ENCODE peak calls at places on chromosomes 6 and 20, in nine cellular contexts. U is thoracic aorta, V is HAP-1, Q is stomach, D is GM06990, H is transverse colon, C is SJSA1, E is AG10803, F is aorta. N is an unnamed sample.
A peak's percentile ranks its signal among the peaks of the same experiment; 100 is the strongest.

GRCh38 chr6:118986312-118986711 is 51.4 kb upstream of the MCM9 start:
- DNase-seq in E (no peak), H (no peak), C (no peak), V (no peak), F (no peak), Q (no peak), U (no peak), D (no peak), N (no peak)

GRCh38 chr6:144585217-144585814 is 300.2 kb downstream of the UTRN start:
- DNase-seq in H (no peak), E (peak; percentile 49), V (peak; percentile 81), Q (no peak), U (no peak), D (peak; percentile 8), F (no peak), C (no peak), N (no peak)

GRCh38 chr6:143707702-143708101 is 29.9 kb downstream of the PHACTR2 start:
- DNase-seq in V (no peak), C (no peak), D (no peak), F (no peak), Q (no peak), H (no peak), E (no peak), U (no peak), N (no peak)

GRCh38 chr6:6006428-6007310 is at the start of gene NRN1:
- DNase-seq in H (no peak), E (peak; percentile 77), V (peak; percentile 45), Q (no peak), F (no peak), C (no peak), D (no peak), U (no peak), N (no peak)

GRCh38 chr20:40688129-40689099 is 622 bp downstream of the MAFB start:
- DNase-seq in Q (no peak), V (no peak), C (no peak), U (no peak), F (peak; percentile 82), H (no peak), D (peak; percentile 32), E (no peak), N (peak; percentile 79)

GRCh38 chr6:136468711-136469110 is 81.5 kb downstream of the MAP7 start:
- DNase-seq in C (no peak), U (no peak), F (no peak), H (no peak), Q (no peak), D (no peak), E (no peak), V (no peak), N (no peak)

GRCh38 chr20:15582146-15582776 is 991.0 kb downstream of the KIF16B start:
- DNase-seq in F (no peak), H (no peak), D (no peak), C (no peak), E (no peak), V (no peak), Q (no peak), U (no peak), N (no peak)

GRCh38 chr20:63736893-63737689 is 627 bp downstream of the LIME1 start:
- DNase-seq in Q (no peak), E (no peak), V (no peak), C (no peak), D (peak; percentile 80), H (peak; percentile 54), F (peak; percentile 77), U (no peak), N (peak; percentile 89)

GRCh38 chr6:129515004-129515403 is 195.0 kb downstream of the ARHGAP18 start:
- DNase-seq in F (no peak), D (no peak), U (no peak), V (no peak), H (no peak), Q (no peak), E (no peak), C (no peak), N (no peak)

GRCh38 chr20:9999660-10000059 is 35.1 kb upstream of the ANKEF1 start:
- DNase-seq in U (no peak), F (no peak), H (no peak), V (no peak), E (peak; percentile 35), C (no peak), D (no peak), Q (no peak), N (no peak)

GRCh38 chr6:159152014-159152413 is 17.2 kb upstream of the FNDC1 start:
- DNase-seq in Q (no peak), C (no peak), E (peak; percentile 59), D (no peak), H (no peak), V (no peak), F (no peak), U (no peak), N (no peak)

GRCh38 chr20:57481281-57481711 is 43.6 kb downstream of the CTCFL start:
- DNase-seq in C (no peak), H (no peak), Q (no peak), D (peak; percentile 66), V (no peak), E (no peak), U (no peak), F (no peak), N (peak; percentile 75)
- H3K4me3 ChIP-seq in C (no peak overlapping the region), H (no peak overlapping the region), Q (no peak overlapping the region), D (peak overlapping the region; percentile 16), V (no peak overlapping the region), E (no peak overlapping the region), U (peak overlapping the region; percentile 40), F (no peak overlapping the region), N (no peak overlapping the region)

GRCh38 chr6:40442591-40442990 is 144.6 kb downstream of the LRFN2 start:
- DNase-seq in U (no peak), F (no peak), V (no peak), Q (no peak), D (no peak), H (no peak), E (no peak), C (no peak), N (no peak)
- H3K4me3 ChIP-seq in U (no peak overlapping the region), F (no peak overlapping the region), V (no peak overlapping the region), Q (no peak overlapping the region), D (no peak overlapping the region), H (no peak overlapping the region), E (no peak overlapping the region), C (no peak overlapping the region), N (no peak overlapping the region)

GRCh38 chr6:32413427-32414047 is 6.6 kb upstream of the BTNL2 start:
- DNase-seq in Q (peak; percentile 80), C (peak; percentile 69), U (peak; percentile 23), H (peak; percentile 84), V (peak; percentile 79), D (peak; percentile 66), E (peak; percentile 74), F (peak; percentile 93), N (no peak)

GRCh38 chr6:32411943-32412342 is 5.0 kb upstream of the BTNL2 start:
- DNase-seq in D (no peak), U (no peak), C (no peak), Q (no peak), F (no peak), H (no peak), V (no peak), E (no peak), N (no peak)

GRCh38 chr6:32415521-32416019 is 8.6 kb upstream of the BTNL2 start:
- DNase-seq in C (peak; percentile 76), V (peak; percentile 65), E (peak; percentile 59), D (no peak), U (peak; percentile 32), F (peak; percentile 89), H (peak; percentile 81), Q (peak; percentile 80), N (no peak)

GRCh38 chr6:32410906-32411305 is 3.9 kb upstream of the BTNL2 start:
- DNase-seq in H (no peak), U (no peak), D (no peak), E (no peak), Q (no peak), V (no peak), C (no peak), F (no peak), N (no peak)

DNA sequence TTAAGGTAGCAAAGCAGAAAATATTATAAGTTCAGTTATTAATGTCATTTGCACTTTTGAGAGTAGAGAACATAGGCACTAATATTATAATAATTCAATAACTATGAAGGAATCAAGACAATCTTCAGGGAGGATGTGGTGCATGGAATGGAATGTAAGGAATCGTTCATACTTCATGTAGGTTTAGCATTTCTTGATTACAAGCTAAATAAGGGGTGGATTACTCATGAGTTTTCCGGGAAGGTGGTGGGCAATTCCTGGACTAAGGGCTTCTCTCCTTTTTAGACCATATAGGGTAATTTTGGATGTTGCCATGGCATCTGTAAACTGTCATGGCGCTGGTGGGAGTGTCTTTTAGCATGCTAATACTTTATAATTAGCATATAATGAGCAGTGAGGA is 9.1 kb upstream of the BTNL2 start:
- DNase-seq in V (no peak), U (no peak), C (no peak), H (no peak), F (no peak), E (no peak), Q (no peak), D (no peak), N (no peak)
- H3K4me3 ChIP-seq in V (no peak overlapping the region), U (peak overlapping the region; percentile 55), C (no peak overlapping the region), H (no peak overlapping the region), F (no peak overlapping the region), E (no peak overlapping the region), Q (no peak overlapping the region), D (no peak overlapping the region), N (no peak overlapping the region)

DNA sequence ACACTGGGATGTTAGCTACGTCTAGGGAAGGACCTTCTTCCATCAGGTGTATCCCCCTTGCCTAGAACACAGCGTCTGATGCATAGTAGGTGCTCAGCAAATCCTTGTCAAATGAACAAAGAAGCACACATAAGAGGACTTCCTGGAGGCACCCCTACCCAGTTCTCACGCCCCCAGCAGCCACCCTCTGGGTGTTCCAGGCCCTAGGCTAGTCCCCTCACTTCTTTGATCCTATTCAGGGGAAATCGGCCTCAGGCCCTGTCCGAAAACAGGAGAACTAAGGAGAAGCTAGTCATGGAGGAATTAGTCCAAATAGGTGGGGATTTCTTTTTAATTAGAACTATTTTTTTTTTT is 84.7 kb upstream of the SIRPA start:
- DNase-seq in C (no peak), Q (no peak), V (no peak), E (no peak), F (no peak), D (no peak), H (no peak), U (no peak), N (no peak)
- H3K4me3 ChIP-seq in C (no peak overlapping the region), Q (no peak overlapping the region), V (no peak overlapping the region), E (no peak overlapping the region), F (no peak overlapping the region), D (no peak overlapping the region), H (no peak overlapping the region), U (no peak overlapping the region), N (no peak overlapping the region)

DNA sequence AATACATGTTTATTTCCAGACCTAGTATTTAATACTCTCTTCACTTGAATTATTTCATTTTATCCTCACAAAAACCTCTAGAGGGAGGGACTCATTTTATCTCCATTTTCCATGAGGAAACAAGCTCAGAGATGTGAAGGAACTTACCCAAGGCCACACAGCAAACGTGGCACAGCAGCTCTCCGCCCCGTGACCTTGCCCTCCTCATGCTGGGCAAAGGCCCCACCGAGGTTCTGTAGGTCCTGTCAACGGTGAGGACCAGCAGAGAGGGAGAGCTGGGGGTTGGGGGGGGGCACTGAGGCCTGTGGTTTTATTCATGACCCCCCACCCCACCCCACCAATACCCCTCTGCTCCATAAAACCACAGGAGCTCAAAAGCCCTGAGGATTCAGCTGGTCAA is 40.9 kb upstream of the TLDC2 start:
- DNase-seq in H (no peak), C (no peak), F (no peak), Q (no peak), U (no peak), E (no peak), D (no peak), V (no peak), N (peak; percentile 82)
- H3K4me3 ChIP-seq in H (no peak overlapping the region), C (no peak overlapping the region), F (no peak overlapping the region), Q (peak overlapping the region; percentile 29), U (peak overlapping the region; percentile 50), E (no peak overlapping the region), D (peak overlapping the region; percentile 28), V (no peak overlapping the region), N (no peak overlapping the region)

GRCh38 chr20:44596876-44597275 is 14.5 kb downstream of the PKIG start:
- DNase-seq in H (no peak), D (no peak), U (no peak), C (no peak), F (no peak), Q (no peak), V (no peak), E (no peak), N (peak; percentile 50)
- H3K4me3 ChIP-seq in H (no peak overlapping the region), D (no peak overlapping the region), U (no peak overlapping the region), C (no peak overlapping the region), F (no peak overlapping the region), Q (no peak overlapping the region), V (no peak overlapping the region), E (no peak overlapping the region), N (no peak overlapping the region)